ENCODE peak calls at places on chromosomes 7 and 10, in nine cellular contexts. P is lower leg skin, Q is spleen, F is A549, V is NB4, D is HCT116, Y is IMR-90, T is H1, J is ovary. U is an unnamed sample.

GRCh38 chr10:114685456-114685855 is 27.4 kb upstream of the ABLIM1 start:
- DNase-seq in V (no peak), D (no peak), T (no peak), F (no peak), Q (no peak), J (no peak), P (no peak), Y (no peak), U (peak)

GRCh38 chr10:59400214-59400613 is 37.9 kb upstream of the FAM13C start:
- DNase-seq in T (no peak), D (no peak), Y (no peak), P (no peak), V (no peak), Q (no peak), F (no peak), J (no peak), U (no peak)

GRCh38 chr7:130134106-130134636 is 63.8 kb downstream of the KLHDC10 start:
- DNase-seq in Y (no peak), J (no peak), V (no peak), Q (no peak), P (no peak), D (no peak), T (no peak), F (no peak), U (no peak)

GRCh38 chr10:120634629-120635028 is 177.6 kb downstream of the PLPP4 start:
- DNase-seq in P (no peak), T (peak), Y (no peak), J (no peak), D (peak), Q (no peak), V (peak), F (no peak), U (no peak)

GRCh38 chr10:43250925-43251663 is 15.8 kb downstream of the RASGEF1A start:
- DNase-seq in Q (peak), P (no peak), F (no peak), D (no peak), T (no peak), J (peak), V (no peak), Y (no peak), U (no peak)

GRCh38 chr7:49400891-49401550 is 372.4 kb upstream of the VWC2 start:
- DNase-seq in P (no peak), V (no peak), T (no peak), J (no peak), D (no peak), Y (no peak), Q (no peak), F (no peak), U (no peak)

GRCh38 chr10:34403512-34403911 is 411.6 kb downstream of the PARD3 start:
- DNase-seq in Q (no peak), D (no peak), T (no peak), V (no peak), P (no peak), J (no peak), Y (peak), F (no peak), U (no peak)

GRCh38 chr10:99341860-99342517 is 12.8 kb downstream of the CNNM1 start:
- DNase-seq in D (no peak), P (no peak), V (no peak), F (no peak), Q (no peak), Y (peak), J (no peak), T (no peak), U (no peak)

GRCh38 chr7:66055321-66055956 is 20.2 kb upstream of the ASL start:
- DNase-seq in V (no peak), T (no peak), D (no peak), F (no peak), J (no peak), Q (no peak), P (no peak), Y (peak), U (no peak)

GRCh38 chr7:25711940-25712339 is 440.1 kb upstream of the NFE2L3 start:
- DNase-seq in Q (no peak), D (no peak), J (no peak), F (no peak), Y (no peak), T (no peak), V (no peak), P (no peak), U (no peak)

GRCh38 chr10:69652111-69652856 is 22.2 kb downstream of the FAM241B start:
- DNase-seq in J (no peak), V (no peak), P (no peak), T (no peak), D (no peak), Y (no peak), F (no peak), Q (peak), U (no peak)

GRCh38 chr7:104142147-104142546 is 65.7 kb downstream of the ORC5 start:
- DNase-seq in V (no peak), T (no peak), D (no peak), F (no peak), Q (no peak), J (no peak), Y (no peak), P (no peak), U (no peak)

GRCh38 chr10:86757110-86757790 is 831 bp downstream of the BMPR1A start:
- DNase-seq in P (peak), F (peak), D (peak), V (peak), Q (peak), J (peak), T (no peak), Y (peak), U (no peak)

GRCh38 chr10:74297389-74298080 is 146.5 kb downstream of the ADK start:
- DNase-seq in T (no peak), J (no peak), P (no peak), V (no peak), F (no peak), D (no peak), Q (no peak), Y (no peak), U (no peak)

GRCh38 chr10:11223081-11223480 is 205.4 kb downstream of the CELF2 start:
- DNase-seq in J (no peak), V (no peak), T (no peak), F (no peak), Y (no peak), P (no peak), Q (no peak), D (no peak), U (no peak)

GRCh38 chr7:140005341-140005740 is 57.4 kb downstream of the PARP12 start:
- DNase-seq in F (no peak), Q (peak), D (no peak), P (no peak), V (no peak), J (no peak), Y (no peak), T (no peak), U (no peak)

GRCh38 chr10:77283326-77283725 is 354.3 kb downstream of the KCNMA1 start:
- DNase-seq in P (no peak), Q (no peak), Y (no peak), D (no peak), F (no peak), V (no peak), T (no peak), J (no peak), U (no peak)

GRCh38 chr10:124383496-124383895 is 35.2 kb downstream of the OAT start:
- DNase-seq in F (no peak), T (no peak), P (no peak), D (no peak), Y (no peak), V (no peak), J (no peak), Q (no peak), U (no peak)

GRCh38 chr10:11881028-11881476 is 57.9 kb downstream of the PROSER2 start:
- DNase-seq in T (no peak), Y (no peak), D (no peak), V (no peak), J (no peak), Q (no peak), F (no peak), P (no peak), U (no peak)

GRCh38 chr10:131748831-131749766 is 151.7 kb upstream of the PPP2R2D start:
- DNase-seq in Q (no peak), V (peak), D (no peak), Y (no peak), J (no peak), T (no peak), F (no peak), P (no peak), U (no peak)

GRCh38 chr7:30396379-30396778 is 82.2 kb downstream of the NOD1 start:
- DNase-seq in P (no peak), J (no peak), Q (no peak), D (no peak), Y (no peak), V (peak), T (no peak), F (no peak), U (no peak)

GRCh38 chr7:15889501-15889900 is 203.0 kb upstream of the MEOX2 start:
- DNase-seq in J (no peak), T (no peak), P (no peak), Q (no peak), D (peak), F (peak), V (peak), Y (no peak), U (peak)

GRCh38 chr10:21207852-21208646 is 310.9 kb upstream of the NEBL start:
- DNase-seq in J (no peak), Q (no peak), F (no peak), D (no peak), Y (no peak), P (no peak), V (no peak), T (no peak), U (no peak)

GRCh38 chr7:37105762-37106161 is 342.9 kb downstream of the ELMO1 start:
- DNase-seq in V (no peak), J (no peak), Y (no peak), F (no peak), P (no peak), Q (no peak), D (no peak), T (no peak), U (no peak)
- TF ChIP-seq POLR2A in V (no peak), J (no peak), Y (no peak), F (no peak), P (no peak), Q (no peak), D (no peak), T (no peak), U (no peak)

DNA sequence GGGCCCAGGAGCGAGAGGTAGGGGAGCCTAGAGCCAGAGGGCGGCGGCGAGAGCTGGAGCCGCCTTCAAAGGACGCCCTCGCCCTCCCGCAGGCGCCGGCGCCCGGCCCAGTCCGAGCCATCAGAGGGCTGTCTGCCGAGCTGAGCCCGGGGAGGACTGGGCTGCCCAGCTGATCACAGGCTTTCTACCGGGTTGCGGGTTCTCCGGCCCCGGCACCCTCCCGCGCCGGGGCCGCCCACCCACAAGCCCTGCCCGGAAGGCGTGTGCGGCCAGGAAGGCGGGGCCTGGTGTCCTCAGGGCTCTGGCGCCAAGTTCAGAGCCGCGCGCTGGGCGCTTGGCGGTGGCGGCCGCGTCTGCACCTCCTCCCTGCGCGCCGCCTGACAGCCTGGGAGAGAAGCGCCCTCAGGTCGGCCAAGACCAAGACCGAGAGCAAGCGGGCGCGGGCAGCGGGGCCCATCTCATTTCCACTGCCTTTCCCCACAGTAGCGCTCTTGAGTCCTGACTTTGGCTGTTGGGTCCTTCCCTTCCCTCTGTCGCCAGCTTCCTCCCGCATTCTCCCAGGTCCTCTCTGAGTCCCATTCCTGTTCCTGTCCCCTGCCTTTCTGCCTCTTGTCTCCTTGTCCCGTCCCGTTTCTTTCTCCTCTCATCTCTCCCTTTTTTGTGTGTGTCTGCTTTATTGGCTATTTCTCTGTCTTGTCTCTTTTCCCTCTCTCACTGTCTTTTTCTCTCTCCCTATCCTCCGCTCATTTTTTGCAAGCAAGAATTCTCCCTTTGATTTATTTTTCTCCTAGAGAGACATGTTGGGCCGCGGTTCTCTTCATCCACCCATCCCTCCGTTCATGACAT is 60.6 kb upstream of the MSMB start:
- DNase-seq in J (no peak), P (peak), Q (peak), T (no peak), D (peak), F (peak), V (peak), Y (peak), U (peak)
- TF ChIP-seq POLR2A in J (no peak), P (no peak), Q (no peak), T (no peak), D (peak), F (peak), V (peak), Y (no peak), U (peak)

GRCh38 chr10:123149568-123150228 is 1.8 kb downstream of the HMX2 start:
- DNase-seq in Y (peak), P (no peak), J (no peak), F (no peak), T (no peak), Q (peak), D (no peak), V (no peak), U (peak)

GRCh38 chr10:123147635-123148413 is at the start of gene HMX2:
- DNase-seq in T (no peak), Q (peak), F (no peak), Y (no peak), J (no peak), D (no peak), P (no peak), V (peak), U (peak)

GRCh38 chr10:123148414-123149161 is 652 bp downstream of the HMX2 start:
- DNase-seq in Q (peak), T (no peak), J (no peak), V (peak), P (no peak), Y (no peak), D (no peak), F (no peak), U (peak)

GRCh38 chr10:123150229-123150985 is 2.5 kb downstream of the HMX2 start:
- DNase-seq in T (no peak), P (no peak), D (no peak), F (no peak), V (no peak), J (no peak), Q (no peak), Y (no peak), U (peak)

DNA sequence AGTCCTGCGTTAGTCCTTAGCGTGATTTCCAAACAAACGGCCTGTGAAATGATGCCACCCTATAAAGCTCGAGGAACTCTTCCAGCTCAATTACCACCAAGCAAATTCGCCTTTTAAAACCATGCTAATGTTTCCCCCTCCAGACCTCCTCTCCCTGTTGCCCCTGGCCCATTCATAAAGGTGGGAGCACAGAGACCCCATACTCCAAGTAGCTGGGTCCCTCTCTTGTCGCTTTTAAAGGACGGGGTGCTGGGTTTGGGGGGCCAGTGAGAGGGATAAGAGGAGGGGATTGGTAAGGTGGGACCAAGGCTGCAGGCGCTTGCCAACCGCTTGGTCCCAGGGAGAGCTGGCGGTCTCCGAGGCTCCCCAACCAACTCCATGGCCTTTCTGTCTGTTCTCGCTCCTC is 1.2 kb downstream of the HMX2 start:
- DNase-seq in Y (no peak), J (no peak), V (no peak), T (no peak), F (no peak), Q (no peak), D (no peak), P (no peak), U (no peak)
- TF ChIP-seq POLR2A in Y (no peak), J (no peak), V (no peak), T (no peak), F (no peak), Q (no peak), D (no peak), P (no peak), U (no peak)

GRCh38 chr7:151647006-151647405 is 127.3 kb upstream of the RHEB start:
- DNase-seq in T (no peak), D (no peak), Q (no peak), Y (no peak), P (no peak), F (no peak), V (no peak), J (no peak), U (no peak)
- TF ChIP-seq POLR2A in T (no peak), D (no peak), Q (no peak), Y (no peak), P (no peak), F (no peak), V (no peak), J (no peak), U (no peak)

DNA sequence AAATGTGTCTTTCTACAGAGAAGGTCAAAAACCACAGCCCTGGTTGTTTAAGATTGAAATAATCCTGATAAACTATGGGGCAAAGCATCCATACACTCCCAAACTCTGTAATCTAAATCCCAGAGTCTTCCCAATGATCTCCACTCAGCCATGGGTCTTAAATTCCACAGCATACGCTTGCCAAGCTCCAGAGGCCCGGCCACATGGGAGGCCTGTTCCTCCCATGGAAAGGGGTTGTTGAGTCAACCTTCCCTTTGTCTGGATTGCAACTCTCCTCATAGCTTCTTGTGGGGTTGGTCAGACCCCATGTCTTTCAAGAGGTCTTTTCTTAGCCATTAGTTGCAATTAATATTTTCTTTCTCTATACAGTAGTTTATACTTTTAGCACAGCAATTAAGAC is 718 bp upstream of the STEAP4 start:
- DNase-seq in T (no peak), F (no peak), Q (no peak), D (no peak), P (no peak), J (no peak), V (no peak), Y (no peak), U (no peak)
- TF ChIP-seq POLR2A in T (no peak), F (no peak), Q (no peak), D (no peak), P (no peak), J (no peak), V (no peak), Y (no peak), U (no peak)

GRCh38 chr7:2357165-2357564 is 2.5 kb downstream of the EIF3B start:
- DNase-seq in T (no peak), P (no peak), D (no peak), Y (no peak), Q (no peak), V (no peak), F (no peak), J (no peak), U (no peak)
- TF ChIP-seq POLR2A in T (no peak), P (no peak), D (no peak), Y (no peak), Q (no peak), V (no peak), F (no peak), J (no peak), U (no peak)

GRCh38 chr7:36868727-36869411 is 144.6 kb upstream of the AOAH start:
- DNase-seq in Y (no peak), J (no peak), Q (no peak), P (no peak), D (no peak), T (no peak), F (no peak), V (no peak), U (no peak)

GRCh38 chr7:36862685-36863375 is 138.5 kb upstream of the AOAH start:
- DNase-seq in T (no peak), P (no peak), Y (no peak), V (no peak), F (no peak), D (no peak), J (no peak), Q (no peak), U (no peak)

GRCh38 chr7:36863901-36864701 is 139.8 kb upstream of the AOAH start:
- DNase-seq in F (no peak), V (no peak), Q (peak), D (no peak), Y (no peak), J (no peak), T (no peak), P (no peak), U (no peak)

GRCh38 chr7:36860679-36861078 is 136.4 kb upstream of the AOAH start:
- DNase-seq in T (no peak), Y (no peak), D (no peak), J (no peak), Q (no peak), P (no peak), V (no peak), F (no peak), U (no peak)

DNA sequence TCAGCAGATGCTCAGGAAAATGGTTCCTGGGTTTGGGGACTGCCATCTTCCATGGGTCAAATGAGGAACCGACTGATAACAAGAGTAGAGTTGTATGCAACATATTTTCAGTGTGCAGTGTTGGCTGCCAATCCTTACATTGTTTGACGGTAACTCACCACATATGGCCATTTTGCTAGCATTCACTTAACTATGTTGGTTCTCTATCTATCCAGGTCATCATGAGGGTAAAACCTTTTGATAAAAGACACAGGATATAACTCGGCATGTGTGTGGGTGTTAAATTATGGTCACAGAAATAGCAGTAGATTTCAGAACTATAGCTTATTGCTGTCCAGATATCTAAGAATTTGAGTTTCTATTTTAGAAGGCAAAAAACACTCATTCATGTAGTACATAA is 140.7 kb upstream of the AOAH start:
- DNase-seq in P (no peak), J (no peak), T (no peak), Y (no peak), V (no peak), D (no peak), Q (no peak), F (no peak), U (no peak)
- TF ChIP-seq POLR2A in P (no peak), J (no peak), T (no peak), Y (no peak), V (no peak), D (no peak), Q (no peak), F (no peak), U (no peak)

DNA sequence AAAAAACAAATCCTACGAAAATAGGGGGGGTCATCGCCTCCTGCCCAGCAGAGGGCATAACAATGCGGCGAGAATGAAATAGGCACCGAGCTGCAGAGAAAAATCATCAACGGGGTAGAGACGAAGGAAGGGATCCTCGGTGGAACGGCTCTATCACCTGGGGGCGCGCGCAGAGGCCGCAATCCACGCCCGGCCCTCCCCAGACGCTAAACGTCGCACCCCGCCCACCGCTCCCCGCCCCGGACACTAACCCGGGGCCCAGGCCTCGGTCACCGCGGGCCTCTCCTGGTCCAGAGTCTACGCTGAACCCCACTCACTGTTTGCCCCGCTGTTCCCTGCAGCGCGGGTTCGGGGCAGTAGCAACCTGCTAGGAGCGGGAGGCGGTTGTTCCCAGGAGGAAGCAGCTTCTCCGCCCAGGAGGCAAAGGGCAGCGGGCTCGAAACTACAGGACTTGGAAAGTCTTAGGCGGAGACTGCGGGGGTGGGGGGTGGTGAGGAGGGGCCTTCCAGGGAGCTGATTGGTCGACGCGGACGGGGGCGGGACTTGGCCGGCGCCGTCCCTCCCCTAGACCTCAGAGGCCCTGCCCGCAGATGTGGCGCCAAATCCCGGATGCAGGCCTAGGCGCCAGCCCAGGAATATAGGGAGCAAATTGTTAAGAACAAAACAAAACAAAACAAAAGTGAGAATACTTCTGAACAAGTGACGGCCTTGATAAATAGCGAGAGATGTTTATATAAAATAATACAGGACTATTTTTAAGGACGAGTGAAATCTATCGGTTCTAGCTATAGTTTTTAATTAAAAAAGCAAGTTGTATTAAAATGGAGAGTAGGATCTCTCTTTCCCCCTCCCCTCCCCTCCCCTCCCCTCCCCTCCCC is at the start of gene TCAF1:
- DNase-seq in D (peak), Y (peak), T (peak), F (peak), Q (peak), P (peak), J (peak), V (peak), U (peak)
- TF ChIP-seq POLR2A in D (peak), Y (peak), T (peak), F (peak), Q (peak), P (no peak), J (peak), V (peak), U (peak)